ENCODE peak calls at places on chromosome 1, in seven cellular contexts. G is activated CD8-positive, alpha-beta memory T cell treated with anti-CD3 and anti-CD28 coated beads, Interleukin-2, amount 10 ng/mL, durations not matched to agents 7 days and 5 days; B is pancreas; Q is AG08395; U is NCI-H1092 treated with DMSO at 0.1 percent for 48 hours; K is type B pancreatic cell; A is T-helper 1 cell. S is an unnamed sample.

GRCh38 chr1:239547987-239548386 is 161.6 kb downstream of the CHRM3 start:
- DNase-seq in U (no peak), A (no peak), K (no peak), B (no peak), Q (no peak), G (no peak), S (no peak)

GRCh38 chr1:41649445-41650175 is 165.1 kb upstream of the EDN2 start:
- DNase-seq in U (no peak), G (no peak), A (no peak), B (no peak), K (no peak), Q (peak; percentile 44), S (no peak)

GRCh38 chr1:103459385-103459784 is 66.1 kb upstream of the RNPC3 start:
- DNase-seq in K (no peak), U (no peak), A (no peak), Q (no peak), B (no peak), G (no peak), S (no peak)

GRCh38 chr1:109922326-109922725 is 11.7 kb downstream of the CSF1 start:
- DNase-seq in U (no peak), B (peak; percentile 35), G (no peak), K (no peak), Q (no peak), A (no peak), S (no peak)

GRCh38 chr1:154353460-154353904 is 28.2 kb downstream of the ATP8B2 start:
- DNase-seq in Q (peak; percentile 67), A (no peak), K (no peak), G (no peak), U (no peak), B (no peak), S (no peak)

GRCh38 chr1:163168053-163168452 is 34.7 kb downstream of the RGS5 start:
- DNase-seq in G (no peak), U (no peak), K (no peak), B (no peak), Q (peak; percentile 92), A (no peak), S (no peak)

GRCh38 chr1:230517786-230518185 is 91.7 kb upstream of the PGBD5 start:
- DNase-seq in U (peak; percentile 81), K (no peak), Q (no peak), G (no peak), A (no peak), B (peak; percentile 58), S (no peak)

GRCh38 chr1:232705815-232706575 is 76.1 kb upstream of the SIPA1L2 start:
- DNase-seq in B (no peak), Q (no peak), U (no peak), G (no peak), A (no peak), K (no peak), S (no peak)

GRCh38 chr1:18957532-18958295 is 1.2 kb upstream of the IFFO2 start:
- DNase-seq in U (no peak), G (peak; percentile 54), Q (no peak), K (no peak), A (no peak), B (peak; percentile 41), S (no peak)

GRCh38 chr1:43803646-43804045 is 96.3 kb downstream of the ST3GAL3 start:
- DNase-seq in U (no peak), A (no peak), G (no peak), B (no peak), K (no peak), Q (no peak), S (no peak)

GRCh38 chr1:4464478-4464877 is 189.9 kb upstream of the AJAP1 start:
- DNase-seq in K (no peak), Q (no peak), A (no peak), B (no peak), G (no peak), U (no peak), S (no peak)

GRCh38 chr1:160365325-160365724 is 1.5 kb upstream of the NHLH1 start:
- DNase-seq in Q (no peak), U (no peak), B (no peak), A (no peak), K (peak; percentile 47), G (peak; percentile 14), S (peak; percentile 42)

GRCh38 chr1:51331206-51332100 is 1.1 kb upstream of the TTC39A start:
- DNase-seq in G (no peak), B (peak; percentile 62), K (no peak), Q (peak; percentile 80), U (no peak), A (no peak), S (no peak)

GRCh38 chr1:9182784-9183257 is 51.8 kb upstream of the H6PD start:
- DNase-seq in Q (peak; percentile 40), B (peak; percentile 68), U (no peak), G (no peak), K (no peak), A (no peak), S (no peak)

GRCh38 chr1:114107474-114108175 is 46.0 kb downstream of the SYT6 start:
- DNase-seq in K (no peak), U (peak; percentile 82), B (no peak), A (no peak), Q (no peak), G (no peak), S (no peak)

GRCh38 chr1:181855380-181855779 is 206.1 kb downstream of the ZNF648 start:
- DNase-seq in G (no peak), B (no peak), U (no peak), K (no peak), A (no peak), Q (no peak), S (no peak)

GRCh38 chr1:16921391-16922185 is at the start of gene CROCC:
- DNase-seq in K (no peak), G (peak; percentile 80), U (peak; percentile 61), B (no peak), Q (no peak), A (no peak), S (no peak)

GRCh38 chr1:212207822-212208520 is 77.2 kb upstream of the PPP2R5A start:
- DNase-seq in K (no peak), B (no peak), Q (no peak), A (no peak), U (no peak), G (no peak), S (no peak)

GRCh38 chr1:29388884-29389283 is 152.6 kb downstream of the PTPRU start:
- DNase-seq in A (no peak), B (no peak), K (no peak), Q (no peak), U (no peak), G (peak; percentile 18), S (no peak)